ENCODE peak calls at places on chromosomes 16 and 17, in seven cellular contexts. One of them, this sample, is unnamed.

GRCh38 chr17:58172369-58173071 is 5.7 kb downstream of the OR4D2 start:
- DNase-seq in non-pigmented ciliary epithelial cell: peak
- DNase-seq in heart left ventricle: no peak
- DNase-seq in GM23248: peak
- DNase-seq in activated T-helper 9 cell treated with anti-CD3 and anti-CD28 coated beads, Interleukin-2, amount 50 U/mL, for 16 hours: no peak
- DNase-seq in posterior cingulate gyrus: no peak
- DNase-seq in A549: peak
- DNase-seq in this sample: no peak

GRCh38 chr16:70665806-70666735 is 19.7 kb downstream of the IL34 start:
- DNase-seq in heart left ventricle: no peak
- DNase-seq in activated T-helper 9 cell treated with anti-CD3 and anti-CD28 coated beads, Interleukin-2, amount 50 U/mL, for 16 hours: no peak
- DNase-seq in posterior cingulate gyrus: no peak
- DNase-seq in non-pigmented ciliary epithelial cell: no peak
- DNase-seq in A549: no peak
- DNase-seq in GM23248: no peak
- DNase-seq in this sample: no peak

GRCh38 chr17:50585346-50585745 is 24.8 kb downstream of the CACNA1G start:
- DNase-seq in A549: no peak
- DNase-seq in heart left ventricle: no peak
- DNase-seq in GM23248: no peak
- DNase-seq in non-pigmented ciliary epithelial cell: no peak
- DNase-seq in activated T-helper 9 cell treated with anti-CD3 and anti-CD28 coated beads, Interleukin-2, amount 50 U/mL, for 16 hours: no peak
- DNase-seq in posterior cingulate gyrus: no peak
- DNase-seq in this sample: peak

GRCh38 chr16:35195173-35195863 is 1735.9 kb downstream of the TP53TG3F start:
- DNase-seq in posterior cingulate gyrus: no peak
- DNase-seq in heart left ventricle: no peak
- DNase-seq in non-pigmented ciliary epithelial cell: no peak
- DNase-seq in GM23248: no peak
- DNase-seq in activated T-helper 9 cell treated with anti-CD3 and anti-CD28 coated beads, Interleukin-2, amount 50 U/mL, for 16 hours: no peak
- DNase-seq in A549: no peak
- DNase-seq in this sample: no peak

GRCh38 chr17:503449-503700 is 150.8 kb upstream of the RPH3AL start:
- DNase-seq in GM23248: no peak
- DNase-seq in heart left ventricle: no peak
- DNase-seq in activated T-helper 9 cell treated with anti-CD3 and anti-CD28 coated beads, Interleukin-2, amount 50 U/mL, for 16 hours: no peak
- DNase-seq in posterior cingulate gyrus: no peak
- DNase-seq in A549: no peak
- DNase-seq in non-pigmented ciliary epithelial cell: no peak
- DNase-seq in this sample: no peak

GRCh38 chr16:67013238-67013822 is 15.6 kb upstream of the CBFB start:
- DNase-seq in GM23248: no peak
- DNase-seq in non-pigmented ciliary epithelial cell: no peak
- DNase-seq in activated T-helper 9 cell treated with anti-CD3 and anti-CD28 coated beads, Interleukin-2, amount 50 U/mL, for 16 hours: no peak
- DNase-seq in A549: no peak
- DNase-seq in heart left ventricle: no peak
- DNase-seq in posterior cingulate gyrus: no peak
- DNase-seq in this sample: no peak

GRCh38 chr16:57815987-57816745 is 13.9 kb upstream of the KIFC3 start:
- DNase-seq in activated T-helper 9 cell treated with anti-CD3 and anti-CD28 coated beads, Interleukin-2, amount 50 U/mL, for 16 hours: peak
- DNase-seq in non-pigmented ciliary epithelial cell: peak
- DNase-seq in heart left ventricle: peak
- DNase-seq in A549: peak
- DNase-seq in posterior cingulate gyrus: peak
- DNase-seq in GM23248: peak
- DNase-seq in this sample: peak

GRCh38 chr17:67708378-67708777 is 9.4 kb upstream of the NOL11 start:
- DNase-seq in heart left ventricle: no peak
- DNase-seq in A549: no peak
- DNase-seq in non-pigmented ciliary epithelial cell: no peak
- DNase-seq in posterior cingulate gyrus: no peak
- DNase-seq in GM23248: no peak
- DNase-seq in activated T-helper 9 cell treated with anti-CD3 and anti-CD28 coated beads, Interleukin-2, amount 50 U/mL, for 16 hours: no peak
- DNase-seq in this sample: no peak

GRCh38 chr16:72940886-72941285 is 107.0 kb downstream of the ZFHX3 start:
- DNase-seq in GM23248: no peak
- DNase-seq in activated T-helper 9 cell treated with anti-CD3 and anti-CD28 coated beads, Interleukin-2, amount 50 U/mL, for 16 hours: no peak
- DNase-seq in A549: no peak
- DNase-seq in heart left ventricle: no peak
- DNase-seq in posterior cingulate gyrus: no peak
- DNase-seq in non-pigmented ciliary epithelial cell: no peak
- DNase-seq in this sample: no peak

GRCh38 chr16:87461466-87461975 is 31.3 kb downstream of the ZCCHC14 start:
- DNase-seq in A549: peak
- DNase-seq in GM23248: peak
- DNase-seq in activated T-helper 9 cell treated with anti-CD3 and anti-CD28 coated beads, Interleukin-2, amount 50 U/mL, for 16 hours: no peak
- DNase-seq in non-pigmented ciliary epithelial cell: no peak
- DNase-seq in heart left ventricle: no peak
- DNase-seq in posterior cingulate gyrus: no peak
- DNase-seq in this sample: no peak

GRCh38 chr16:16151315-16151714 is 72.0 kb downstream of the ABCC6 start:
- DNase-seq in A549: no peak
- DNase-seq in non-pigmented ciliary epithelial cell: no peak
- DNase-seq in GM23248: peak
- DNase-seq in posterior cingulate gyrus: no peak
- DNase-seq in heart left ventricle: no peak
- DNase-seq in activated T-helper 9 cell treated with anti-CD3 and anti-CD28 coated beads, Interleukin-2, amount 50 U/mL, for 16 hours: no peak
- DNase-seq in this sample: no peak

This sample was measured in Right ventricle myocardium inferior.